ENCODE peak calls at places on chromosomes 4 and X, in four cellular contexts. One of them, this sample, is unnamed.

GRCh38 chr4:10590896-10591295 is 93.7 kb downstream of the CLNK start:
- DNase-seq in D341Med: no peak
- DNase-seq in PC-9: no peak
- DNase-seq in mucosa of gallbladder: no peak
- DNase-seq in this sample: no peak

GRCh38 chrX:78673256-78673655 is 14.1 kb upstream of the RTL3 start:
- DNase-seq in PC-9: no peak
- DNase-seq in mucosa of gallbladder: no peak
- DNase-seq in D341Med: no peak
- DNase-seq in this sample: no peak

GRCh38 chrX:40976971-40977370 is 108.3 kb upstream of the USP9X start:
- DNase-seq in PC-9: no peak
- DNase-seq in mucosa of gallbladder: no peak
- DNase-seq in D341Med: no peak
- DNase-seq in this sample: no peak

GRCh38 chrX:23854945-23855344 is 52.8 kb downstream of the APOO start:
- DNase-seq in PC-9: no peak
- DNase-seq in D341Med: no peak
- DNase-seq in mucosa of gallbladder: no peak
- DNase-seq in this sample: no peak

GRCh38 chr4:118389731-118390520 is 37.1 kb upstream of the PRSS12 start:
- DNase-seq in D341Med: no peak
- DNase-seq in mucosa of gallbladder: no peak
- DNase-seq in PC-9: no peak
- DNase-seq in this sample: no peak

GRCh38 chrX:154761977-154762528 is 611 bp upstream of the DKC1 start:
- DNase-seq in mucosa of gallbladder: no peak
- DNase-seq in PC-9: no peak
- DNase-seq in D341Med: no peak
- DNase-seq in this sample: no peak

GRCh38 chrX:131060147-131060546 is 2.0 kb downstream of the ARHGAP36 start:
- DNase-seq in mucosa of gallbladder: no peak
- DNase-seq in PC-9: no peak
- DNase-seq in D341Med: no peak
- DNase-seq in this sample: no peak

GRCh38 chr4:187811586-187811985 is 184.0 kb upstream of the ZFP42 start:
- DNase-seq in D341Med: no peak
- DNase-seq in mucosa of gallbladder: no peak
- DNase-seq in PC-9: no peak
- DNase-seq in this sample: no peak

GRCh38 chr4:158610790-158611189 is 60.9 kb downstream of the C4orf46 start:
- DNase-seq in PC-9: no peak
- DNase-seq in D341Med: no peak
- DNase-seq in mucosa of gallbladder: no peak
- DNase-seq in this sample: no peak

GRCh38 chr4:154854362-154854761 is 73.3 kb downstream of the RBM46 start:
- DNase-seq in mucosa of gallbladder: no peak
- DNase-seq in D341Med: peak
- DNase-seq in PC-9: no peak
- DNase-seq in this sample: no peak

GRCh38 chr4:154433543-154433942 is 58.1 kb downstream of the DCHS2 start:
- DNase-seq in D341Med: no peak
- DNase-seq in mucosa of gallbladder: no peak
- DNase-seq in PC-9: no peak
- DNase-seq in this sample: no peak

GRCh38 chrX:106036716-106037115 is 1.8 kb downstream of the SERPINA7 start:
- DNase-seq in mucosa of gallbladder: no peak
- DNase-seq in PC-9: no peak
- DNase-seq in D341Med: no peak
- DNase-seq in this sample: no peak

GRCh38 chr4:147824316-147824715 is 92.4 kb downstream of the ARHGAP10 start:
- DNase-seq in PC-9: no peak
- DNase-seq in D341Med: no peak
- DNase-seq in mucosa of gallbladder: no peak
- DNase-seq in this sample: no peak

GRCh38 chrX:153973127-153974002 is 811 bp downstream of the TMEM187 start:
- DNase-seq in PC-9: peak
- DNase-seq in D341Med: no peak
- DNase-seq in mucosa of gallbladder: no peak
- DNase-seq in this sample: no peak

GRCh38 chr4:8129136-8129535 is 29.5 kb downstream of the ABLIM2 start:
- DNase-seq in mucosa of gallbladder: no peak
- DNase-seq in PC-9: no peak
- DNase-seq in D341Med: no peak
- DNase-seq in this sample: no peak

GRCh38 chr4:155433636-155434360 is 57.0 kb upstream of the MAP9 start:
- DNase-seq in PC-9: peak
- DNase-seq in mucosa of gallbladder: no peak
- DNase-seq in D341Med: no peak
- DNase-seq in this sample: no peak

GRCh38 chrX:107619836-107620235 is 8.5 kb upstream of the PRPS1 start:
- DNase-seq in D341Med: no peak
- DNase-seq in PC-9: peak
- DNase-seq in mucosa of gallbladder: no peak
- DNase-seq in this sample: no peak